ENCODE peak calls at places on chromosomes 5 and 9, in four cellular contexts. L is right lobe of liver, Q is small intestine, J is aorta. R is an unnamed sample.

GRCh38 chr9:89519393-89519805 is 21.5 kb upstream of the SEMA4D start:
- DNase-seq in J (no peak), L (no peak), Q (no peak), R (no peak)

GRCh38 chr5:102536323-102536928 is 37.6 kb upstream of the SLCO6A1 start:
- DNase-seq in J (no peak), L (no peak), Q (no peak), R (no peak)

GRCh38 chr9:97474373-97474925 is 27.0 kb upstream of the TMOD1 start:
- DNase-seq in Q (no peak), J (no peak), L (no peak), R (no peak)

GRCh38 chr9:73216016-73216415 is 64.4 kb downstream of the ANXA1 start:
- DNase-seq in L (no peak), J (no peak), Q (no peak), R (no peak)

GRCh38 chr5:110356687-110357086 is 369.8 kb downstream of the TMEM232 start:
- DNase-seq in Q (no peak), J (no peak), L (no peak), R (no peak)

GRCh38 chr5:156764149-156764548 is 85.9 kb upstream of the PPP1R2B start:
- DNase-seq in Q (no peak), J (no peak), L (no peak), R (no peak)

GRCh38 chr5:138338411-138339085 is 482 bp downstream of the FAM53C start:
- DNase-seq in L (no peak), J (no peak), Q (no peak), R (no peak)

GRCh38 chr9:89022902-89023301 is 31.6 kb downstream of the S1PR3 start:
- DNase-seq in J (no peak), L (no peak), Q (no peak), R (peak; percentile 61)

GRCh38 chr5:7787770-7788169 is 63.2 kb downstream of the CFAP90 start:
- DNase-seq in J (no peak), Q (no peak), L (no peak), R (no peak)

GRCh38 chr9:87336914-87337333 is 160.7 kb upstream of the DAPK1 start:
- DNase-seq in L (peak; percentile 54), Q (peak; percentile 70), J (no peak), R (no peak)

GRCh38 chr9:85960688-85961093 is 19.7 kb downstream of the NAA35 start:
- DNase-seq in Q (peak; percentile 42), L (no peak), J (no peak), R (no peak)

GRCh38 chr5:7642029-7642428 is 208.9 kb downstream of the CFAP90 start:
- DNase-seq in L (no peak), J (no peak), Q (no peak), R (no peak)